ENCODE peak calls at places on chromosomes 3 and 15, in seven cellular contexts. S is SK-N-MC, K is mesenchymal stem cell, O is neural progenitor cell, E is endodermal cell, X is GM23248, Z is mammary epithelial cell. M is an unnamed sample.

GRCh38 chr3:43413676-43414368 is 127.5 kb downstream of the SNRK start:
- DNase-seq in K (peak), Z (no peak), E (no peak), X (no peak), O (peak), S (no peak), M (no peak)

GRCh38 chr15:90064931-90065681 is 37.2 kb downstream of the IDH2 start:
- DNase-seq in E (peak), X (no peak), S (no peak), Z (no peak), K (peak), O (no peak), M (no peak)

GRCh38 chr3:126548556-126549466 is 9.9 kb downstream of the C3orf22 start:
- DNase-seq in Z (no peak), S (no peak), E (peak), X (no peak), K (no peak), O (no peak), M (no peak)

GRCh38 chr15:74826372-74826819 is at the start of gene CPLX3:
- DNase-seq in Z (no peak), E (peak), K (peak), S (no peak), X (peak), O (peak), M (no peak)

GRCh38 chr15:100897873-100898490 is 18.4 kb downstream of the ALDH1A3 start:
- DNase-seq in E (peak), K (no peak), X (no peak), Z (no peak), S (no peak), O (no peak), M (no peak)

GRCh38 chr3:96970211-96970610 is 155.8 kb downstream of the EPHA6 start:
- DNase-seq in K (no peak), E (no peak), X (peak), Z (peak), O (no peak), S (no peak), M (peak)

GRCh38 chr3:31610700-31611275 is 78.1 kb downstream of the STT3B start:
- DNase-seq in O (peak), E (no peak), K (peak), Z (peak), S (no peak), X (peak), M (peak)

GRCh38 chr3:12267380-12268030 is 21.4 kb upstream of the PPARG start:
- DNase-seq in K (no peak), Z (no peak), O (no peak), S (no peak), X (no peak), E (no peak), M (no peak)

GRCh38 chr3:45509768-45510129 is 84.8 kb upstream of the LIMD1 start:
- DNase-seq in K (no peak), O (no peak), S (no peak), E (no peak), Z (no peak), X (no peak), M (no peak)

GRCh38 chr3:58028902-58029301 is 20.7 kb downstream of the FLNB start:
- DNase-seq in X (no peak), Z (no peak), K (no peak), S (no peak), E (no peak), O (no peak), M (no peak)

GRCh38 chr3:17850448-17850847 is 108.0 kb upstream of the TBC1D5 start:
- DNase-seq in Z (no peak), S (no peak), E (no peak), O (no peak), K (no peak), X (peak), M (no peak)

GRCh38 chr3:189981668-189982067 is 139.0 kb downstream of the P3H2 start:
- DNase-seq in Z (peak), K (peak), E (no peak), S (no peak), O (no peak), X (peak), M (peak)

GRCh38 chr3:56744016-56744415 is 57.7 kb downstream of the ARHGEF3 start:
- DNase-seq in K (no peak), E (no peak), S (no peak), O (no peak), Z (no peak), X (no peak), M (no peak)

GRCh38 chr3:3825025-3825424 is 25.8 kb downstream of the LRRN1 start:
- DNase-seq in E (no peak), X (no peak), S (no peak), K (no peak), O (no peak), Z (no peak), M (no peak)
- H3K9ac ChIP-seq in E (no peak), X (no peak), S (no peak), K (no peak), O (no peak), Z (no peak), M (no peak)

DNA sequence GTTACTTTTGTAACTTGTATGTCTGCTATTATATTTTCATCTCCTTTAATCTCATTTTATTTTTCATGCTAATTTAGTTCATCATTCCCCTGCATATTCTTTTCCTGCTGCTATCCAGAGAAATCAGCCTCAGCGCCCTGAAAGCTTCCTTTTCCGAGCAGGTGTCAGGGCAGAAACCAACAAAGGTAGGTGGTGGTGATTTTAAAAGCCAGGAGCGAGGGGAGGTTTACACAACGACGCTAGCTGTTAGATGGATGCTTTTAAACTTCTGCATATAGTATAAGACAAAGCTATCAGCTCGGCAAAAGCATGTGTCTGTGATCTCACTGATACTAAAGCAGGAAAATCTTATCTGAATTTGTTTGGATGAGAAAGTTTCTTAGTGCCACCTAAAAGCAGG is 75.0 kb downstream of the LRCH3 start:
- DNase-seq in Z (no peak), O (no peak), K (no peak), S (no peak), E (no peak), X (no peak), M (no peak)
- H3K9ac ChIP-seq in Z (no peak), O (no peak), K (no peak), S (no peak), E (no peak), X (no peak), M (no peak)

DNA sequence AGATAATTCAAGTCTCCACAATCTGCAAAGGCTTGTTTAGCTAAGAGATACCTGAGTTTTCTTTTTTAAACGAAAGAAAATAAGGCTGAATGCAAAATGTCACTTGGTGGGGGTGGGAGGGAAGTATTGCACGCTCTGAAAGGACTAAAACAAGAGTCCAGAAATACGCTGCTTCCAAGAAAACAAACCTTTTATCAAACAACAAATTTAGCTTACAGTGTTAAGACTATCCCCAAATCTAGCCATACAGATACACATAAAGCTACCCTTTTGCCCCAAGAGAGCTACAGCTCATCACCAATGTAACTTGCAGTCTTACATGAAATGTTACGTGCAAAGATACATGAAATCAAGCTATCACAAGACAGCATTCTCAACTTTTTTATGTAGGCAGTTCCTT is 522.5 kb downstream of the FOXP1 start:
- DNase-seq in O (no peak), K (no peak), E (no peak), X (no peak), S (no peak), Z (no peak), M (no peak)
- H3K9ac ChIP-seq in O (no peak), K (peak), E (no peak), X (no peak), S (no peak), Z (peak), M (no peak)

GRCh38 chr3:21729331-21729730 is 21.7 kb downstream of the ZNF385D start:
- DNase-seq in E (no peak), S (no peak), O (no peak), K (no peak), X (no peak), Z (no peak), M (no peak)

GRCh38 chr3:21734746-21735145 is 16.3 kb downstream of the ZNF385D start:
- DNase-seq in K (no peak), Z (peak), S (no peak), E (no peak), X (peak), O (no peak), M (peak)

GRCh38 chr3:21729888-21730459 is 21.0 kb downstream of the ZNF385D start:
- DNase-seq in X (peak), E (no peak), Z (peak), K (no peak), S (no peak), O (no peak), M (peak)
- H3K9ac ChIP-seq in X (peak), E (no peak), Z (peak), K (peak), S (no peak), O (no peak), M (no peak)

GRCh38 chr3:177579419-177579818 is 382.1 kb upstream of the TBL1XR1 start:
- DNase-seq in O (no peak), S (no peak), Z (peak), K (no peak), E (no peak), X (peak), M (no peak)

GRCh38 chr3:177580437-177580836 is 383.2 kb upstream of the TBL1XR1 start:
- DNase-seq in X (no peak), O (no peak), K (no peak), S (no peak), E (no peak), Z (no peak), M (no peak)

GRCh38 chr3:177574232-177574856 is 377.1 kb upstream of the TBL1XR1 start:
- DNase-seq in X (peak), S (no peak), Z (peak), O (peak), K (peak), E (peak), M (peak)

GRCh38 chr3:177578488-177578887 is 381.2 kb upstream of the TBL1XR1 start:
- DNase-seq in E (no peak), Z (no peak), S (no peak), K (no peak), O (no peak), X (no peak), M (no peak)

GRCh38 chr3:177576754-177577153 is 379.5 kb upstream of the TBL1XR1 start:
- DNase-seq in Z (no peak), O (no peak), X (no peak), E (no peak), K (no peak), S (no peak), M (no peak)
- H3K9ac ChIP-seq in Z (no peak), O (no peak), X (no peak), E (no peak), K (no peak), S (no peak), M (no peak)

DNA sequence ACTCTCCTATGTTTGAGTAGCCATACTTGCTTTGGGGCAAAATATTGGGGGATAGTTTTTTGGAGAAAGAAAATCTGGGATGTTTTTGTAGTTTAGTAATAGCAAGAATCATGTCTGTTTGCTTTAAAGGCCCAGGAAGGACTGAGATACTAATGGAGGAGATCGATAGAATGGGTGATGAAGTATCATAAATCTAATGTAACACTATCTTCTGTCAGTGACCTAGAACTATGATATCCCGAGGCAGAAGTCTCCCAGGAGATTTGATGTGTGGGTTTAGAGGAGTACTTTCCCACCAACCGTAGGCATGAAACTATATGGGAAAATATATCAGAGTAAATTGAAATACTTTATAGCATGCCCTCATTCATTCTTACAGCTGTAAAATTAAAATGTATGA is 21.0 kb upstream of the NFKBIZ start:
- DNase-seq in O (no peak), S (no peak), K (no peak), X (peak), E (no peak), Z (no peak), M (no peak)
- H3K9ac ChIP-seq in O (no peak), S (no peak), K (peak), X (peak), E (peak), Z (peak), M (no peak)

DNA sequence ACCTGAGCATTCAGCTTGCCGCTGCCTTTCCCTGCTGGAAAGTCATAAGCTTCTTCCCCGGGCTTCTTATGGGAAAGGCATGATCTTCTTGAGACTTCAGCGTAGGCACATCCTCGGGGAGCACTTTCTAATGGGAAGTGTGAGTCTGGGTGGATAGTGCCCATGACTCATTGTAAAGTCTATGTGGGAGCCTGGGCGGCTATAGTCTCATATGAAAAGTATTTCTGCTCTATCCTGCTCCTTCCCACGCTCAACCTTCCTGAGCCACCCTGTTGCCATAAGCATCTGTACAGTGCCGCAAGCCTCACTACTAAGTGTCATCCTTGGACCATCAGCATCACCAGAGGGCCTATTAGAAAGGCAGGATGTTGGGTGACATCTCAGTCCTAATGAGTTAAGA is 309.9 kb upstream of the THBS1 start:
- DNase-seq in E (no peak), O (no peak), Z (peak), K (peak), X (peak), S (no peak), M (peak)
- H3K9ac ChIP-seq in E (no peak), O (no peak), Z (no peak), K (peak), X (peak), S (no peak), M (no peak)

GRCh38 chr3:15405448-15406050 is 21.8 kb downstream of the METTL6 start:
- DNase-seq in E (peak), Z (peak), S (no peak), K (peak), X (peak), O (peak), M (peak)

GRCh38 chr3:15404767-15405166 is 22.6 kb downstream of the METTL6 start:
- DNase-seq in K (no peak), S (no peak), X (no peak), Z (no peak), O (no peak), E (no peak), M (no peak)

GRCh38 chr3:15399970-15400369 is 27.4 kb downstream of the METTL6 start:
- DNase-seq in E (no peak), X (no peak), S (no peak), K (no peak), O (no peak), Z (no peak), M (no peak)

GRCh38 chr3:15403965-15404364 is 23.4 kb downstream of the METTL6 start:
- DNase-seq in Z (no peak), K (no peak), O (no peak), E (no peak), S (no peak), X (no peak), M (no peak)

DNA sequence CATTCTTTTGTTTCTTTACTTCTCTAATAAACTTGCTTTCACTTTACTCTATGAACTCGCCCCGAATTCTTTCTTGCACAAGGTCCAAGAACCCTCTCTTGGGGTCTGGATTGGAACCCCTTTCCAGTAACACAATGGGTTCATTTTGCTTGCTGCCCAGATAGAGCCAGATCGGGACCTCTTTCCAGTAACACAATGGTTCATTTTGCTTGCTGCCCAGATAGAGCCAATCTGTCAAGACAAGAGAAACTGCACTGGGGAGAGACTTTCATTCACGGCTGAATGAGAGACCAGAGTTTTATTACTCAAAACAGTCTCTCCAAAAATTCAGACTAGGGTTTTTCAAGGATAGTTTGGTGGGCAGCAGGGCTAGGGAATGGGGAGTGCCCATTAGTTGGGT is 25.4 kb downstream of the METTL6 start:
- DNase-seq in S (no peak), K (no peak), E (no peak), X (no peak), Z (no peak), O (no peak), M (no peak)
- H3K9ac ChIP-seq in S (no peak), K (peak), E (no peak), X (no peak), Z (no peak), O (no peak), M (no peak)